ENCODE peak calls at places on chromosomes 5 and 9, in four cellular contexts. O is stomach, E is HepG2, Y is upper lobe of left lung. W is an unnamed sample.
A peak's percentile ranks its signal among the peaks of the same experiment; 100 is the strongest.

GRCh38 chr5:45691656-45692055 is 4.5 kb downstream of the HCN1 start:
- DNase-seq in Y (no peak), E (no peak), O (no peak), W (no peak)

GRCh38 chr9:130530932-130531331 is 48.4 kb upstream of the FUBP3 start:
- DNase-seq in E (peak; percentile 36), O (no peak), Y (peak; percentile 79), W (no peak)

GRCh38 chr9:128470560-128470959 is 14.8 kb downstream of the ODF2 start:
- DNase-seq in E (no peak), O (no peak), Y (no peak), W (no peak)

GRCh38 chr9:129012343-129012742 is 15.8 kb downstream of the SH3GLB2 start:
- DNase-seq in Y (no peak), O (no peak), E (no peak), W (no peak)

GRCh38 chr5:105789246-105789645 is 1881.5 kb downstream of the EFNA5 start:
- DNase-seq in Y (no peak), O (no peak), E (no peak), W (no peak)

GRCh38 chr5:137871571-137871970 is 3.9 kb downstream of the MYOT start:
- DNase-seq in E (no peak), Y (no peak), O (no peak), W (no peak)

GRCh38 chr5:154196955-154197652 is 6.6 kb downstream of the GALNT10 start:
- DNase-seq in Y (no peak), E (peak; percentile 46), O (no peak), W (no peak)

GRCh38 chr9:121613009-121613766 is 38.2 kb upstream of the DAB2IP start:
- DNase-seq in E (no peak), O (no peak), Y (no peak), W (no peak)

GRCh38 chr5:180377556-180378197 is 24.5 kb upstream of the GFPT2 start:
- DNase-seq in Y (no peak), E (no peak), O (no peak), W (no peak)

GRCh38 chr5:35813456-35813855 is 43.2 kb upstream of the IL7R start:
- DNase-seq in Y (no peak), E (no peak), O (no peak), W (no peak)

GRCh38 chr5:175809531-175810121 is 61.8 kb upstream of the CPLX2 start:
- DNase-seq in O (no peak), Y (no peak), E (peak; percentile 47), W (no peak)

GRCh38 chr5:18761801-18762200 is 1127.5 kb downstream of the TAF11L14 start:
- DNase-seq in E (no peak), Y (no peak), O (no peak), W (no peak)

GRCh38 chr9:33030285-33030684 is 5.2 kb downstream of the DNAJA1 start:
- DNase-seq in Y (no peak), O (no peak), E (no peak), W (no peak)

GRCh38 chr5:111454198-111454606 is 58.1 kb downstream of the STARD4 start:
- DNase-seq in E (no peak), O (no peak), Y (no peak), W (no peak)

GRCh38 chr9:81549500-81550206 is 139.7 kb downstream of the TLE1 start:
- DNase-seq in Y (no peak), E (peak; percentile 64), O (no peak), W (no peak)

GRCh38 chr9:72858089-72858912 is 94.6 kb downstream of the ALDH1A1 start:
- DNase-seq in Y (no peak), O (peak; percentile 59), E (peak; percentile 94), W (no peak)

GRCh38 chr5:76953551-76954382 is 922 bp downstream of the CRHBP start:
- DNase-seq in E (no peak), Y (peak; percentile 83), O (no peak), W (no peak)

DNA sequence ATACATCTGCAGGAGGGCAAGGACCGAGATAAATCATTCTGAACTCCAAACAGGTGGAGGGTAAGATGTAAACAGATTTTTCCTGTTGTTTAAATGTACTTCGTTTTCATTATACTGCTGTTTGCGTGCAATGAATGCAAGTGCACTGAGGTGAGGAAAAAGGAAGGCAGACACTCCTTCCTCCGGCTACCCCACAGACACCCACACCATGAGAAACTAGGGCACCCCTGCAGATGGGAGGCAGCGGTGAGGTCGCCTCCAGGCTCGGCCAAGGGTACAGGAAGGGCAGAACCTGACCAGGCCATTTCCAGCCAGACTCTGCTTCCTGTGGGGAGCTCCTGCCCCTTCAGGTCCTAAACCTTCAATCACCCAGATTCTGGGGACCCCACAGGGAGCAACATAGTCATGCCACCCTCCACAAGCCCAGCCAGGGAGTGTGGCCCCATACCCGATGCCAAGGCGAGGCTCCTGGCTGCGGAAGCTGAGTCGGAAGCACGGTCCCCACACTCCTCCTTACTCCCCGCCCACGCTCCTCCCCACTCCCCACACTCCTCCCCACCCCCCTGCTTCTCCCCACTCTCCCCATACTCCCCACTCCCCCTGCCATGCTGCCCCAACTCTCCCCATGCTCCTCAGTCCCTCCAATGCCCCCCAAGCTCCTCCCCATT is 37.1 kb downstream of the VAV2 start:
- DNase-seq in E (no peak), O (no peak), Y (peak; percentile 33), W (no peak)
- TF ChIP-seq POLR2A in E (no peak), O (no peak), Y (no peak), W (no peak)

DNA sequence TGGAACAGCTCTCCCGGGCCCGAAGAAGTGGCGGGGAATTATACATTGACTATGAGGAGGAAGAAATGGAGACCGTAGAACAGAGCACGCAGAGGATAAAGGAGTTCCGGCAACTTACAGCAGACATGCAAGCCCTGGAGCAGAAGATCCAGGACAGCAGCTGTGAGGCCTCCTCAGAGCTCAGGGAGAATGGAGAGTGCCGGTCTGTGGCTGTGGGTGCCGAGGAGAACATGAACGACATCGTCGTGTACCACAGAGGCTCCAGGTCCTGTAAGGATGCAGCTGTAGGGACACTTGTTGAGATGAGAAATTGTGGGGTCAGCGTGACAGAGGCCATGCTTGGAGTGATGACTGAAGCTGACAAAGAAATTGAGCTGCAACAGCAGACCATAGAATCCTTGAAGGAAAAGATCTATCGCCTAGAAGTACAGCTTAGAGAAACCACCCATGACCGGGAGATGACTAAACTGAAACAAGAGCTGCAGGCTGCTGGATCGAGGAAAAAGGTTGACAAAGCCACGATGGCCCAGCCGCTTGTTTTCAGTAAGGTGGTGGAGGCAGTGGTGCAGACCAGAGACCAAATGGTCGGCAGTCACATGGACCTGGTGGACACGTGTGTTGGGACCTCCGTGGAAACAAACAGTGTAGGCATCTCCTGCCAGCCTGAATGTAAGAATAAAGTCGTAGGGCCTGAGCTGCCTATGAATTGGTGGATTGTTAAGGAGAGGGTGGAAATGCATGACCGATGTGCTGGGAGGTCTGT is 129.6 kb upstream of the DMRT1 start:
- DNase-seq in E (no peak), O (no peak), Y (no peak), W (no peak)
- H3K4me1 ChIP-seq in E (peaks cover 88% of the 10 kb centered on the region), O (peaks cover 37% of the 10 kb centered on the region), Y (peaks cover 11% of the 10 kb centered on the region), W (peaks cover 6% of the 10 kb centered on the region)

GRCh38 chr5:3598725-3599282 is 3.2 kb downstream of the IRX1 start:
- DNase-seq in Y (no peak), O (no peak), E (no peak), W (no peak)

GRCh38 chr5:3597002-3597726 is 1.5 kb downstream of the IRX1 start:
- DNase-seq in O (no peak), E (no peak), Y (no peak), W (no peak)

GRCh38 chr5:3599283-3600105 is 3.9 kb downstream of the IRX1 start:
- DNase-seq in Y (peak; percentile 86), E (no peak), O (no peak), W (no peak)

GRCh38 chr5:3597727-3598082 is 2.1 kb downstream of the IRX1 start:
- DNase-seq in E (no peak), Y (no peak), O (no peak), W (no peak)

GRCh38 chr5:3598236-3598635 is 2.6 kb downstream of the IRX1 start:
- DNase-seq in O (no peak), Y (no peak), E (no peak), W (no peak)
- TF ChIP-seq CTCF in O (no peak), Y (no peak), E (no peak), W (no peak)

GRCh38 chr9:89661956-89662717 is 57.3 kb downstream of the GADD45G start:
- DNase-seq in E (peak; percentile 75), O (peak; percentile 99), Y (peak; percentile 90), W (peak; percentile 98)
- TF ChIP-seq POLR2A in E (no peak), O (no peak), Y (no peak), W (no peak)

GRCh38 chr5:151231359-151231758 is 7.5 kb upstream of the CCDC69 start:
- DNase-seq in Y (no peak), E (no peak), O (no peak), W (no peak)
- H3K4me1 ChIP-seq in Y (peaks cover 17% of the 10 kb centered on the region), E (peaks cover 28% of the 10 kb centered on the region), O (peaks cover 17% of the 10 kb centered on the region), W (no peaks in the 10 kb centered on the region)

DNA sequence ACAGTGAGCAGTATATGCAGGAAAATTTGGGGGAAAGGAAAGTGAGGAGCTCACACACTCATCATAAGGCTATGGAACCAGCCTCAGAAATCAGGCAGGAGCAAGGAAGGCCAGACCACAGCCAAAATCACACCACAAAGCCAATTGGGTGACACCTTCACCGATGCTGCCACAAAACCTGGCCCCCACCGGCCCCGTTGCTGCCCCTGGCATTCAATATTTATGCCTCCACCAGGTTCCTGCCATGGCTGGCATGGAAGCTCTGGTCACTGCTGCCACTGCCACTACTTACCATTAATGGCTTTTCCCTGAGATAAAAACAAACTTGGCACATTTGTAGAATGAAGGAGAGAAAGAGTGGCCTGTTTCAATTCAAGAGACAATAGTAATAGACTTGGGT is 28.7 kb upstream of the RARS1 start:
- DNase-seq in E (no peak), O (no peak), Y (no peak), W (no peak)
- TF ChIP-seq CTCF in E (no peak), O (no peak), Y (no peak), W (no peak)

GRCh38 chr5:173228639-173229380 is 6.2 kb downstream of the NKX2-5 start:
- DNase-seq in E (no peak), Y (peak; percentile 84), O (no peak), W (no peak)
- TF ChIP-seq POLR2A in E (no peak), Y (no peak), O (no peak), W (no peak)

W was measured in uterus.